ENCODE peak calls at places on chromosomes 3 and 15, in seven cellular contexts. B is astrocyte of the spinal cord, S is osteoblast, X is MM.1S, T is adrenal gland, M is IMR-90, A is Caco-2. U is an unnamed sample.

GRCh38 chr3:81105761-81106160 is 655.7 kb downstream of the GBE1 start:
- DNase-seq in B (peak), S (no peak), X (no peak), T (no peak), M (no peak), A (no peak), U (no peak)

GRCh38 chr3:63779227-63779626 is 39.9 kb upstream of the C3orf49 start:
- DNase-seq in B (no peak), S (no peak), X (no peak), T (no peak), M (no peak), A (no peak), U (no peak)

GRCh38 chr15:79030470-79030869 is 60.1 kb downstream of the RASGRF1 start:
- DNase-seq in B (no peak), S (no peak), X (no peak), T (no peak), M (no peak), A (no peak), U (no peak)

GRCh38 chr3:44506961-44507360 is 29.5 kb upstream of the ZNF445 start:
- DNase-seq in B (no peak), S (no peak), X (no peak), T (no peak), M (no peak), A (no peak), U (no peak)

GRCh38 chr3:155064920-155065319 is 15.2 kb upstream of the MME start:
- DNase-seq in B (no peak), S (no peak), X (no peak), T (no peak), M (no peak), A (no peak), U (no peak)

GRCh38 chr3:55870576-55870975 is 383.5 kb upstream of the WNT5A start:
- DNase-seq in B (no peak), S (no peak), X (no peak), T (no peak), M (no peak), A (no peak), U (no peak)

GRCh38 chr15:58537480-58537879 is 105.7 kb downstream of the LIPC start:
- DNase-seq in B (no peak), S (no peak), X (no peak), T (no peak), M (no peak), A (no peak), U (no peak)

GRCh38 chr3:134860141-134860540 is 65.1 kb downstream of the EPHB1 start:
- DNase-seq in B (no peak), S (no peak), X (no peak), T (no peak), M (no peak), A (no peak), U (no peak)

GRCh38 chr3:126971891-126972351 is 11.0 kb upstream of the PLXNA1 start:
- DNase-seq in B (peak), S (peak), X (no peak), T (peak), M (peak), A (no peak), U (no peak)

GRCh38 chr15:71730277-71731144 is 79.8 kb upstream of the NR2E3 start:
- DNase-seq in B (peak), S (peak), X (peak), T (peak), M (peak), A (peak), U (peak)

GRCh38 chr3:104362319-104362718 is 1004.4 kb upstream of the ALCAM start:
- DNase-seq in B (no peak), S (no peak), X (no peak), T (no peak), M (no peak), A (no peak), U (no peak)

GRCh38 chr3:164375538-164375937 is 702.8 kb downstream of the SI start:
- DNase-seq in B (no peak), S (no peak), X (no peak), T (no peak), M (no peak), A (no peak), U (no peak)

GRCh38 chr15:28904023-28904422 is 18.2 kb downstream of the APBA2 start:
- DNase-seq in B (no peak), S (no peak), X (no peak), T (no peak), M (no peak), A (no peak), U (no peak)

GRCh38 chr3:139117136-139117675 is 72.5 kb upstream of the PRR23C start:
- DNase-seq in B (peak), S (no peak), X (no peak), T (no peak), M (peak), A (no peak), U (no peak)

GRCh38 chr3:151135548-151136337 is 50.3 kb downstream of the MED12L start:
- DNase-seq in B (no peak), S (no peak), X (peak), T (no peak), M (no peak), A (no peak), U (peak)

GRCh38 chr3:126181398-126181725 is 976 bp upstream of the ALDH1L1 start:
- DNase-seq in B (no peak), S (no peak), X (no peak), T (no peak), M (no peak), A (no peak), U (no peak)

GRCh38 chr15:91572110-91572509 is 281.4 kb upstream of the SLCO3A1 start:
- DNase-seq in B (peak), S (no peak), X (no peak), T (no peak), M (peak), A (no peak), U (no peak)

GRCh38 chr15:72365844-72366243 is 10.0 kb downstream of the HEXA start:
- DNase-seq in B (no peak), S (no peak), X (no peak), T (no peak), M (no peak), A (no peak), U (peak)

GRCh38 chr3:187290561-187290960 is 976 bp downstream of the MASP1 start:
- DNase-seq in B (no peak), S (no peak), X (no peak), T (no peak), M (no peak), A (no peak), U (no peak)

GRCh38 chr3:187291001-187291511 is 481 bp downstream of the MASP1 start:
- DNase-seq in B (peak), S (no peak), X (no peak), T (no peak), M (peak), A (no peak), U (no peak)

GRCh38 chr3:187286467-187287059 is 5.0 kb downstream of the MASP1 start:
- DNase-seq in B (peak), S (peak), X (no peak), T (peak), M (peak), A (no peak), U (no peak)

GRCh38 chr3:187287231-187287630 is 4.3 kb downstream of the MASP1 start:
- DNase-seq in B (no peak), S (no peak), X (no peak), T (no peak), M (no peak), A (no peak), U (no peak)

DNA sequence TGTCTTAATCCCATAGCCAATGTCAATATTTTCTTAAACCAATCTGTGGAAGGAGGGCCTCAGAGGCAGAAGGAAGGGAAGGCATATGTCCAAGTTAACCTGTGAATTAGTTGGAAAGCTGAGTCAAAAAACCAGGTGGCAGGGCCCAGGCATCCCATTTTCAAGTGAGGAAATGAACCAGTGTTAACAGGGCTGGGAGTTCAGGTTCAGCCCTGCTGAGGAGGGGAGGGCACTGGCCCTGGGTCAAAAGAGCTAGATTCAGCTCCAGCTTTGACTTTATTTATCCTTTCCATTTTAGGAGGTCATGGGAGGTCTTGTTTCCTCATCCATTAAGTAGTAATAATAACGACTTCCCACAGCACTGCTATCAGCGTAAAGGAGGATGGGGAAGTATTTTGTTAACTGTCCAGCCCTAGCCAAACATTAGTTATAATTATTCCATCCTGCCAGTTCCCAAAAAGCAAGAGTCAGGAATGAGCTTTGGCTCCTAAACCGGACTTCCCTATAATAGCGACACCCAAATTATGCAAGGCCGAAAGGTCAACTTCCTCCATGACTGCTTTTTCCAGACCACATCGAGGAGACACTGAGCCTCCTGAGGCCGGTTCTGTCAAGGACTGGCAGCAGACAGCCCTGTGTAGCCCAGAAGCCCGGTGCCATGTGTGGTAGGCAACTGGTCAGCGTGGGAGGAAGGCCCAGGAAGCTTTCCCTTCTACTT is 3.2 kb downstream of the MASP1 start:
- DNase-seq in B (no peak), S (no peak), X (no peak), T (peak), M (no peak), A (no peak), U (no peak)
- H3K4me3 ChIP-seq in B (no peak), S (no peak), X (no peak), T (no peak), M (no peak), A (no peak), U (no peak)

GRCh38 chr3:190188197-190188596 is 67.5 kb upstream of the P3H2 start:
- DNase-seq in B (no peak), S (no peak), X (no peak), T (no peak), M (no peak), A (no peak), U (no peak)

GRCh38 chr3:190178779-190179178 is 58.1 kb upstream of the P3H2 start:
- DNase-seq in B (no peak), S (no peak), X (no peak), T (no peak), M (no peak), A (no peak), U (no peak)

GRCh38 chr3:190180268-190180667 is 59.6 kb upstream of the P3H2 start:
- DNase-seq in B (no peak), S (no peak), X (no peak), T (no peak), M (peak), A (no peak), U (peak)

GRCh38 chr3:190182418-190183043 is 61.8 kb upstream of the P3H2 start:
- DNase-seq in B (peak), S (no peak), X (no peak), T (no peak), M (peak), A (no peak), U (no peak)

DNA sequence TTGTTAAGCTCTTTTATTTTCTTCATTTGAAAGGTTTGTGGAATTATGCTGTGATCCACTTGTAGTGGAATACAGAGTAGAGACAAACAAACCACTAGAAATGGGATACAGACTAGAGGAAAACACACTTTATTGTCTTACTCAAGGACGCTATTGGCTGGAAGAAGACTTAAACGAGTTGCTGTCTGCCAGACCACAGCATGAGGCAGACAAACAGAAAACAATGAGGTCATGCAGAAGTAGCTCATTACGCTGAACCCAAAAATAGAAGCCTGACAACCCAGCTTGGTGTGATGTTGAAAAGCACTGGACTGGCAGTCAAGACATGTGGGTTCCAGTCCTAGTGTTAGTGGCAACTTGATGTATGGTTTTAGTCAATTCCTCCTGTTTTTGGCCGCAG is 62.4 kb upstream of the P3H2 start:
- DNase-seq in B (peak), S (peak), X (no peak), T (no peak), M (peak), A (no peak), U (peak)
- TF ChIP-seq CTCF in B (no peak), S (no peak), X (no peak), T (no peak), M (no peak), A (no peak), U (no peak)

DNA sequence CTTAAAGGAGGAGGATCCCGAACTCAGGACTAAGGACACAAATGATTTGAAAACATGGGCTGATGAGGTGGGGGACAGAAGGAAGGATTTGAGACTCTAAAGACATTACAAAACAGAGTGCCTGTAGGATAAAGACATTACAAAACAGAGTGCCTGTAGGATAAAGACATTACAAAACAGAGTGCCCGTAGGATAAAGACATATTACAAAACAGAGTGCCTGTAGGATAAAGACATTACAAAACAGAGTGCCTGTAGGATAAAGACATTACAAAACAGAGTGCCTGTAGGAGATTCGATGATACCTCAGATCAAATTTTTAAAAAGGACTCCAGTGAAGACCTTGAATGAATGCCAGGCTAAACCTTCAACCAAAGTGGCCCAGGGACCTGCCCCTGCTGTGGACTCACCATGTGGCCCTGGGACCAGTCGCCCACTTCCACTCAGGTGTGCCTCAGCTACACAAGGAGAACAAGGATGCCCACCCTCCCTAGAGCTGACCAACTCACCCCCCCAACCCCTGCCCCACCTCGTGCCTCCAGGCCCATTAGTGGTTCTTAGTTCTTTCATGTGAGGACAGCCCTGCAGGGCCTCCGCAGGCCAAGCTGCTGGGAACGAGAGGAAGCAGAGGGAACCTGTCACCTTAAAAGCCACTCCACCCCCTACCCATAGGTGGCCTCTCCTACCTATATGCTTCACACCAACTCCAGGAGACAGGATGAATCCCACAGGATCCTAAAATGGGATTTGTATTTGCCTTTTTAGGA is 59.8 kb downstream of the SH3BP5 start:
- DNase-seq in B (no peak), S (no peak), X (no peak), T (peak), M (no peak), A (peak), U (no peak)
- H3K4me3 ChIP-seq in B (no peak), S (no peak), X (no peak), T (no peak), M (no peak), A (no peak), U (no peak)

GRCh38 chr3:9146367-9147071 is 102.9 kb downstream of the SRGAP3 start:
- DNase-seq in B (no peak), S (no peak), X (peak), T (no peak), M (no peak), A (no peak), U (peak)
- TF ChIP-seq CTCF in B (no peak), S (no peak), X (no peak), T (no peak), M (no peak), A (no peak), U (no peak)

DNA sequence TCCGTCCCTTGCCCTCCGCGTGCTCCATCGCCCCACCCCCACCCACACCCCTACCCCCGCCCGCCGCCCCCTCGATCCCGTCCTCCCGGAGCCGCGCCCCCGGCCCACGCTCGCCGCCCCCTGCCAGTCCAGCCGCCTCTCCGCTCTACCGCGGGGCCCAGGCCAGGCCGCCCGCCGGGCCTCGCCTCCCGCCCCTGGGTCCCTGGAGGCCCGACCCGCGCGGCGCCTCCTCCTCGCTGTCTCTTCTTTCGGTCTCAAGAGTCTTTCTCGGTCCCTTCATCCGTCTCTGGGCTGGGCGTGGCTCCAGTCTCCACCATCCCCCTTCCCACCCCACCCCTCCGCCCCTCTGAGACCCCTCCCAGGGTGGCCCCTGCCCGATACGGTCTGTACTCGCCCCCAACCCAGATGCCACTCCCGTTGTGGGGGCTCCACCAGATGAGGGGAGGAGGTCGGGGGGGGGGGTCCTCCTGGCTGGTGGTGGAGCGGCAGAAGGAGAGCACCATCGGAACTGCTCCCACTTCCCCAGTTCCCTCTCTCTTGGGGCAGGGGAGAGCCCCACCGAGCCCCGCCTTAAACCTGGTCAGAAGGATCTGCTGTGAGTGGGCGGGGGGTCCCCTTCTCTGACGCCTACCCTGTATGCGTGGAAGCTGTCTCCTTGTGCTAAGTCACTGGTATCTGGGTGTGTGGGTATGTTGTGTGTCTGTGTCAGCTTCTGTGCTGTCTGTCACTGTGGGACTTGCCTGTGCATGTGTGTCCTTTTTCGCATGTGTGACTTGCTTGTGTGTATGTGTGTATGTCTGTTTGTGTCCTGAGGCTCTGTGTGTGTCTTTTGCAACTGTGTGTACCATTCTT is 1.0 kb downstream of the PRKCD start:
- DNase-seq in B (peak), S (peak), X (peak), T (no peak), M (peak), A (no peak), U (peak)
- H3K4me3 ChIP-seq in B (peak), S (peak), X (peak), T (no peak), M (peak), A (peak), U (peak)